ENCODE peak calls at places on chromosomes 16 and 17, in seven cellular contexts. L, I, Y, P, O, Q and T are unnamed samples.

GRCh38 chr16:48435906-48436305 is 50.7 kb upstream of the SIAH1 start:
- DNase-seq in I (no peak), Y (no peak), L (no peak), O (no peak), Q (no peak), P (no peak), T (no peak)

GRCh38 chr17:40017422-40018080 is 2.3 kb downstream of the CSF3 start:
- DNase-seq in Q (no peak), P (no peak), I (no peak), L (no peak), O (no peak), Y (peak; percentile 7), T (no peak)

GRCh38 chr16:2720063-2720455 is at the start of gene PRSS27:
- DNase-seq in I (no peak), Q (no peak), P (no peak), O (no peak), Y (no peak), L (no peak), T (no peak)

GRCh38 chr17:43316522-43317142 is 82.2 kb upstream of the ARL4D start:
- DNase-seq in P (no peak), L (no peak), Y (no peak), Q (no peak), O (no peak), I (peak; percentile 39), T (peak; percentile 60)

GRCh38 chr17:16407911-16408588 is 7.3 kb upstream of the TRPV2 start:
- DNase-seq in Q (no peak), P (no peak), O (peak; percentile 81), I (peak; percentile 50), Y (peak; percentile 76), L (no peak), T (no peak)

GRCh38 chr17:76196675-76197074 is 43.6 kb downstream of the RNF157 start:
- DNase-seq in O (no peak), Y (no peak), I (no peak), P (no peak), L (peak; percentile 87), Q (no peak), T (no peak)

GRCh38 chr17:73657473-73658116 is 13.3 kb upstream of the SDK2 start:
- DNase-seq in I (no peak), Q (peak; percentile 77), L (no peak), O (no peak), P (no peak), Y (peak; percentile 70), T (peak; percentile 85)

GRCh38 chr17:17080781-17081180 is 38.5 kb downstream of the MPRIP start:
- DNase-seq in Y (no peak), L (no peak), I (no peak), Q (no peak), P (no peak), O (peak; percentile 12), T (no peak)

GRCh38 chr16:2774161-2774891 is 2.8 kb downstream of the ELOB start:
- DNase-seq in O (peak; percentile 29), I (no peak), P (no peak), L (no peak), Y (no peak), Q (no peak), T (no peak)

GRCh38 chr17:63997341-63998048 is 656 bp upstream of the PRR29 start:
- DNase-seq in Y (peak; percentile 20), P (no peak), I (no peak), O (no peak), Q (peak; percentile 72), L (no peak), T (no peak)

GRCh38 chr17:19321481-19322128 is 40.9 kb downstream of the B9D1 start:
- DNase-seq in Y (no peak), Q (no peak), O (no peak), P (no peak), L (no peak), I (no peak), T (peak; percentile 54)

GRCh38 chr17:33968350-33969044 is 286.6 kb upstream of the CCL2 start:
- DNase-seq in L (no peak), Q (peak; percentile 7), I (peak; percentile 22), Y (no peak), P (no peak), O (no peak), T (no peak)

GRCh38 chr17:40854175-40854814 is 12.7 kb downstream of the KRT12 start:
- DNase-seq in Q (no peak), L (no peak), I (no peak), Y (no peak), P (no peak), O (no peak), T (no peak)

GRCh38 chr16:87145181-87146176 is 171.7 kb downstream of the C16orf95 start:
- DNase-seq in L (no peak), Q (no peak), Y (no peak), P (no peak), O (no peak), I (no peak), T (no peak)

GRCh38 chr17:37160940-37161339 is 212.2 kb downstream of the AATF start:
- DNase-seq in O (no peak), P (no peak), Q (no peak), Y (no peak), L (no peak), I (no peak), T (no peak)

GRCh38 chr16:50400312-50400966 is 31.7 kb upstream of the BRD7 start:
- DNase-seq in Q (no peak), L (no peak), Y (no peak), O (no peak), P (no peak), I (no peak), T (no peak)

GRCh38 chr16:77322757-77323156 is 112.1 kb downstream of the ADAMTS18 start:
- DNase-seq in P (no peak), L (no peak), Y (no peak), O (no peak), Q (no peak), I (no peak), T (no peak)

GRCh38 chr16:8675183-8676159 is 1.1 kb downstream of the ABAT start:
- DNase-seq in I (no peak), P (peak; percentile 26), Y (peak; percentile 77), O (peak; percentile 43), L (no peak), Q (no peak), T (no peak)

GRCh38 chr17:50966163-50966666 is 100.1 kb upstream of the TOB1 start:
- DNase-seq in P (no peak), Q (no peak), O (no peak), I (no peak), L (no peak), Y (no peak), T (no peak)

GRCh38 chr16:57071840-57072541 is 20.4 kb upstream of the CPNE2 start:
- DNase-seq in Y (no peak), O (no peak), Q (no peak), I (no peak), P (no peak), L (no peak), T (no peak)

GRCh38 chr17:2151634-2152033 is 96.7 kb downstream of the HIC1 start:
- DNase-seq in I (no peak), Y (no peak), L (no peak), O (no peak), P (no peak), Q (no peak), T (no peak)

GRCh38 chr17:48727415-48728175 is 955 bp downstream of the HOXB13 start:
- DNase-seq in Y (no peak), I (no peak), P (no peak), O (no peak), L (no peak), Q (no peak), T (no peak)

GRCh38 chr17:17420035-17420434 is 56.8 kb upstream of the MED9 start:
- DNase-seq in L (no peak), Y (no peak), Q (no peak), O (no peak), P (no peak), I (no peak), T (no peak)

GRCh38 chr16:87757841-87758426 is 7.9 kb downstream of the KLHDC4 start:
- DNase-seq in Y (no peak), Q (no peak), O (no peak), P (no peak), I (no peak), L (no peak), T (no peak)

GRCh38 chr17:18074566-18075272 is 13.0 kb upstream of the DRG2 start:
- DNase-seq in P (no peak), I (no peak), Q (no peak), O (no peak), Y (peak; percentile 61), L (no peak), T (no peak)

GRCh38 chr16:11561440-11561797 is 25.3 kb downstream of the LITAF start:
- DNase-seq in Q (no peak), P (no peak), O (no peak), Y (no peak), L (no peak), I (no peak), T (no peak)

GRCh38 chr17:57257911-57258885 is 1.9 kb downstream of the MSI2 start:
- DNase-seq in L (no peak), Y (no peak), Q (peak; percentile 15), O (no peak), P (no peak), I (peak; percentile 72), T (peak; percentile 63)

GRCh38 chr16:26905336-26905735 is 161.4 kb upstream of the C16orf82 start:
- DNase-seq in O (no peak), P (no peak), I (no peak), Y (no peak), L (no peak), Q (no peak), T (no peak)

GRCh38 chr16:77558786-77559185 is 124.0 kb upstream of the ADAMTS18 start:
- DNase-seq in Y (no peak), P (no peak), Q (no peak), O (no peak), I (no peak), L (no peak), T (no peak)

GRCh38 chr16:66287916-66288315 is 78.6 kb upstream of the CDH5 start:
- DNase-seq in Q (no peak), O (no peak), L (no peak), Y (no peak), P (no peak), I (no peak), T (peak; percentile 17)

GRCh38 chr16:17194190-17194780 is 276.5 kb downstream of the XYLT1 start:
- DNase-seq in L (no peak), Q (peak; percentile 53), O (peak; percentile 58), I (peak; percentile 62), Y (peak; percentile 52), P (peak; percentile 28), T (peak; percentile 74)

GRCh38 chr17:75707096-75707720 is 14.1 kb upstream of the ITGB4 start:
- DNase-seq in Q (no peak), O (no peak), Y (no peak), I (no peak), P (no peak), L (no peak), T (no peak)

GRCh38 chr17:37744961-37745800 is at the start of gene HNF1B:
- DNase-seq in O (no peak), I (no peak), Y (no peak), P (no peak), Q (no peak), L (no peak), T (no peak)

GRCh38 chr16:53816211-53816610 is 112.3 kb downstream of the FTO start:
- DNase-seq in L (no peak), Q (no peak), Y (no peak), O (no peak), I (no peak), P (no peak), T (no peak)

GRCh38 chr17:44309472-44309871 is 1.1 kb downstream of the RUNDC3A start:
- DNase-seq in O (no peak), L (no peak), Y (no peak), Q (no peak), I (no peak), P (no peak), T (no peak)